ENCODE peak calls at places on chromosomes 6 and 20, in nine cellular contexts. One of them, this sample, is unnamed.

GRCh38 chr6:83055366-83055964 is 10.2 kb downstream of the UBE3D start:
- DNase-seq in MCF 10A: peak
- DNase-seq in bronchial epithelial cell: no peak
- DNase-seq in body of pancreas: peak
- DNase-seq in HL-60: peak
- DNase-seq in lung: peak
- DNase-seq in pancreas: no peak
- DNase-seq in HFFc6: peak
- DNase-seq in fibroblast of lung: peak
- DNase-seq in this sample: no peak

GRCh38 chr20:33837096-33837830 is 26.1 kb downstream of the CHMP4B start:
- DNase-seq in MCF 10A: no peak
- DNase-seq in bronchial epithelial cell: no peak
- DNase-seq in body of pancreas: no peak
- DNase-seq in HL-60: no peak
- DNase-seq in lung: no peak
- DNase-seq in pancreas: no peak
- DNase-seq in HFFc6: no peak
- DNase-seq in fibroblast of lung: no peak
- DNase-seq in this sample: no peak

GRCh38 chr6:46357591-46357990 is 133.7 kb downstream of the RCAN2 start:
- DNase-seq in MCF 10A: no peak
- DNase-seq in bronchial epithelial cell: no peak
- DNase-seq in body of pancreas: no peak
- DNase-seq in HL-60: no peak
- DNase-seq in lung: no peak
- DNase-seq in pancreas: no peak
- DNase-seq in HFFc6: no peak
- DNase-seq in fibroblast of lung: no peak
- DNase-seq in this sample: no peak

GRCh38 chr20:57902478-57902877 is 192.7 kb upstream of the PMEPA1 start:
- DNase-seq in MCF 10A: peak
- DNase-seq in bronchial epithelial cell: peak
- DNase-seq in body of pancreas: no peak
- DNase-seq in HL-60: no peak
- DNase-seq in lung: no peak
- DNase-seq in pancreas: no peak
- DNase-seq in HFFc6: peak
- DNase-seq in fibroblast of lung: peak
- DNase-seq in this sample: no peak

GRCh38 chr6:137849709-137850093 is 17.4 kb upstream of the TNFAIP3 start:
- DNase-seq in MCF 10A: no peak
- DNase-seq in bronchial epithelial cell: no peak
- DNase-seq in body of pancreas: no peak
- DNase-seq in HL-60: no peak
- DNase-seq in lung: no peak
- DNase-seq in pancreas: no peak
- DNase-seq in HFFc6: no peak
- DNase-seq in fibroblast of lung: no peak
- DNase-seq in this sample: no peak

GRCh38 chr20:34468956-34469355 is 47.3 kb upstream of the DYNLRB1 start:
- DNase-seq in MCF 10A: no peak
- DNase-seq in bronchial epithelial cell: no peak
- DNase-seq in body of pancreas: no peak
- DNase-seq in HL-60: no peak
- DNase-seq in lung: no peak
- DNase-seq in pancreas: no peak
- DNase-seq in HFFc6: no peak
- DNase-seq in fibroblast of lung: no peak
- DNase-seq in this sample: no peak

GRCh38 chr6:143689852-143690251 is 12.1 kb downstream of the PHACTR2 start:
- DNase-seq in MCF 10A: no peak
- DNase-seq in bronchial epithelial cell: no peak
- DNase-seq in body of pancreas: no peak
- DNase-seq in HL-60: no peak
- DNase-seq in lung: no peak
- DNase-seq in pancreas: no peak
- DNase-seq in HFFc6: peak
- DNase-seq in fibroblast of lung: peak
- DNase-seq in this sample: no peak

GRCh38 chr6:39804666-39805065 is 12.5 kb downstream of the DAAM2 start:
- DNase-seq in MCF 10A: peak
- DNase-seq in bronchial epithelial cell: peak
- DNase-seq in body of pancreas: no peak
- DNase-seq in HL-60: no peak
- DNase-seq in lung: peak
- DNase-seq in pancreas: no peak
- DNase-seq in HFFc6: peak
- DNase-seq in fibroblast of lung: peak
- DNase-seq in this sample: no peak

GRCh38 chr6:53119772-53120409 is 28.8 kb downstream of the GCM1 start:
- DNase-seq in MCF 10A: peak
- DNase-seq in bronchial epithelial cell: peak
- DNase-seq in body of pancreas: peak
- DNase-seq in HL-60: no peak
- DNase-seq in lung: no peak
- DNase-seq in pancreas: no peak
- DNase-seq in HFFc6: peak
- DNase-seq in fibroblast of lung: peak
- DNase-seq in this sample: no peak

GRCh38 chr20:63708301-63709148 is 686 bp downstream of the ZGPAT start:
- DNase-seq in MCF 10A: no peak
- DNase-seq in bronchial epithelial cell: no peak
- DNase-seq in body of pancreas: peak
- DNase-seq in HL-60: peak
- DNase-seq in lung: no peak
- DNase-seq in pancreas: peak
- DNase-seq in HFFc6: no peak
- DNase-seq in fibroblast of lung: no peak
- DNase-seq in this sample: peak

GRCh38 chr20:17992224-17992637 is 23.4 kb downstream of the MGME1 start:
- DNase-seq in MCF 10A: no peak
- DNase-seq in bronchial epithelial cell: no peak
- DNase-seq in body of pancreas: no peak
- DNase-seq in HL-60: no peak
- DNase-seq in lung: no peak
- DNase-seq in pancreas: no peak
- DNase-seq in HFFc6: no peak
- DNase-seq in fibroblast of lung: no peak
- DNase-seq in this sample: no peak

GRCh38 chr6:6497541-6497940 is 91.0 kb upstream of the LY86 start:
- DNase-seq in MCF 10A: no peak
- DNase-seq in bronchial epithelial cell: no peak
- DNase-seq in body of pancreas: no peak
- DNase-seq in HL-60: no peak
- DNase-seq in lung: no peak
- DNase-seq in pancreas: no peak
- DNase-seq in HFFc6: no peak
- DNase-seq in fibroblast of lung: no peak
- DNase-seq in this sample: no peak
- TF ChIP-seq CTCF in MCF 10A: no peak
- TF ChIP-seq CTCF in bronchial epithelial cell: no peak
- TF ChIP-seq CTCF in body of pancreas: no peak
- TF ChIP-seq CTCF in HL-60: no peak
- TF ChIP-seq CTCF in lung: no peak
- TF ChIP-seq CTCF in pancreas: no peak
- TF ChIP-seq CTCF in HFFc6: no peak
- TF ChIP-seq CTCF in fibroblast of lung: no peak
- TF ChIP-seq CTCF in this sample: no peak

DNA sequence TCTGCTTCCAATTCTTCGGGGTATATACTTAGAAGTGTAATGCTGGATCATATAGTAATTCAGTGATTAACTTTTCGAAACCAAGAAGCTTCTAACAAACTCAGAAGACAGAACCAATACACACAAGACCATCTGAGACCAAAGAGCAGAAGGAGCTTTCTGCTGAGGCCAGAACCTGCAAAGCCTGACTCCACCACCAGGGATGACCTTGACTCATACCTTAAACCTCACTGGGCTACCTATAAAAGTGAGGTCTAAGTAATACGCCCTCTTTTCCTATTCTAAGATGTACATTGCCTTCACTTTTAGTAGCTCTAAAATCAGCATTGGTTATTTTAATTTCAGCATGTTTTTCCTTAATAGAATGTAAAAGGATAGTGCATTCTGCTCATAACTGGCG is 84.8 kb downstream of the FOXF2 start:
- DNase-seq in MCF 10A: no peak
- DNase-seq in bronchial epithelial cell: no peak
- DNase-seq in body of pancreas: no peak
- DNase-seq in HL-60: no peak
- DNase-seq in lung: no peak
- DNase-seq in pancreas: no peak
- DNase-seq in HFFc6: no peak
- DNase-seq in fibroblast of lung: no peak
- DNase-seq in this sample: no peak
- TF ChIP-seq CTCF in MCF 10A: peak
- TF ChIP-seq CTCF in bronchial epithelial cell: peak
- TF ChIP-seq CTCF in body of pancreas: no peak
- TF ChIP-seq CTCF in HL-60: no peak
- TF ChIP-seq CTCF in lung: no peak
- TF ChIP-seq CTCF in pancreas: no peak
- TF ChIP-seq CTCF in HFFc6: peak
- TF ChIP-seq CTCF in fibroblast of lung: peak
- TF ChIP-seq CTCF in this sample: no peak

GRCh38 chr20:47127986-47128385 is 228.5 kb downstream of the ZMYND8 start:
- DNase-seq in MCF 10A: no peak
- DNase-seq in bronchial epithelial cell: no peak
- DNase-seq in body of pancreas: no peak
- DNase-seq in HL-60: no peak
- DNase-seq in lung: no peak
- DNase-seq in pancreas: no peak
- DNase-seq in HFFc6: no peak
- DNase-seq in fibroblast of lung: no peak
- DNase-seq in this sample: no peak
- TF ChIP-seq CTCF in MCF 10A: no peak
- TF ChIP-seq CTCF in bronchial epithelial cell: no peak
- TF ChIP-seq CTCF in body of pancreas: no peak
- TF ChIP-seq CTCF in HL-60: no peak
- TF ChIP-seq CTCF in lung: no peak
- TF ChIP-seq CTCF in pancreas: no peak
- TF ChIP-seq CTCF in HFFc6: no peak
- TF ChIP-seq CTCF in fibroblast of lung: no peak
- TF ChIP-seq CTCF in this sample: no peak

DNA sequence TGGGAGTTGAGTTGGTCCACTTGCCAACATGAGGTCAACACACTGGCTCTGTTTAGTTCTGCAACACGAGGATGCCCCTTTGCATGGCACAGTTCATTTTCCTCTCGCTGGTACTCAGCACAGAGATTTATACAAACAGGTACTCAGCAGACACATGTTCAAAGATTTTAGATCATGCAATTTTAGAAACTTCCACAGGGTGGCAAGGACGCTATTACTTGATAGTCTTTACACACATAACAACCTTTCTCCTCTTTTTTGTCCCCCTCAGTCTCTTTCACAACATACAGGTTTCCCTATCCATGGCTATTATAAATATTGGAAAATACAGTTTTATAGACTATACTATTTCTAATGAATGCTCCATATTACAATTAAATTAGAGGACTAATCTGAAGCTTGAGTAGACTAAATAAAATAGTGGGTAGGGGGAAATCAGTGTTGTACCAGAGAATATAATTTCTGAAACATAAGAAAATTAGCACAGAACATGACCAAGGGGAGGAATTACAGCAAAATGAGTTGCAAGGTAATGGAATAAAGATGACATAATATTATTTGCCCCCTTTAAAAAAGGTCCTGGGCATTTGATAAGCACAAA is 331.8 kb upstream of the BTBD3 start:
- DNase-seq in MCF 10A: peak
- DNase-seq in bronchial epithelial cell: peak
- DNase-seq in body of pancreas: no peak
- DNase-seq in HL-60: no peak
- DNase-seq in lung: no peak
- DNase-seq in pancreas: no peak
- DNase-seq in HFFc6: peak
- DNase-seq in fibroblast of lung: peak
- DNase-seq in this sample: no peak
- TF ChIP-seq CTCF in MCF 10A: peak
- TF ChIP-seq CTCF in bronchial epithelial cell: peak
- TF ChIP-seq CTCF in body of pancreas: peak
- TF ChIP-seq CTCF in HL-60: no peak
- TF ChIP-seq CTCF in lung: no peak
- TF ChIP-seq CTCF in pancreas: no peak
- TF ChIP-seq CTCF in HFFc6: peak
- TF ChIP-seq CTCF in fibroblast of lung: peak
- TF ChIP-seq CTCF in this sample: no peak